ENCODE peak calls at places on chromosomes 1 and 21, in seven cellular contexts. X, H, J, O, F, D and U are unnamed samples.

GRCh38 chr21:44658913-44659595 is 1.3 kb downstream of the KRTAP12-3 start:
- DNase-seq in X (no peak), H (no peak), J (no peak), O (no peak), F (no peak), D (no peak), U (no peak)

GRCh38 chr1:101002551-101002950 is 23.0 kb downstream of the DPH5 start:
- DNase-seq in X (peak), H (no peak), J (no peak), O (no peak), F (no peak), D (no peak), U (peak)

GRCh38 chr1:236904874-236905741 is 99.1 kb downstream of the MT1HL1 start:
- DNase-seq in X (peak), H (peak), J (no peak), O (no peak), F (no peak), D (no peak), U (no peak)

GRCh38 chr1:153357853-153358690 is at the start of gene S100A9:
- DNase-seq in X (peak), H (no peak), J (no peak), O (no peak), F (no peak), D (peak), U (no peak)

GRCh38 chr1:46041551-46041950 is 90.9 kb downstream of the PIK3R3 start:
- DNase-seq in X (no peak), H (no peak), J (no peak), O (no peak), F (no peak), D (no peak), U (no peak)

GRCh38 chr1:28240024-28240423 is 4.1 kb downstream of the ATP5IF1 start:
- DNase-seq in X (no peak), H (no peak), J (no peak), O (no peak), F (no peak), D (no peak), U (no peak)

GRCh38 chr1:20355828-20356735 is 65.4 kb downstream of the VWA5B1 start:
- DNase-seq in X (no peak), H (no peak), J (no peak), O (no peak), F (no peak), D (peak), U (no peak)

GRCh38 chr1:168485048-168485447 is 58.7 kb downstream of the XCL2 start:
- DNase-seq in X (no peak), H (no peak), J (no peak), O (peak), F (no peak), D (no peak), U (no peak)

GRCh38 chr1:43947890-43948437 is 1.2 kb downstream of the IPO13 start:
- DNase-seq in X (no peak), H (no peak), J (no peak), O (no peak), F (no peak), D (no peak), U (no peak)

GRCh38 chr1:15616704-15617172 is 520 bp upstream of the DDI2 start:
- DNase-seq in X (no peak), H (peak), J (no peak), O (peak), F (no peak), D (no peak), U (no peak)

GRCh38 chr1:53073899-53074311 is 11.9 kb downstream of the PODN start:
- DNase-seq in X (no peak), H (peak), J (no peak), O (peak), F (no peak), D (no peak), U (no peak)

GRCh38 chr1:17486242-17486641 is 46.8 kb upstream of the RCC2 start:
- DNase-seq in X (no peak), H (no peak), J (no peak), O (no peak), F (no peak), D (no peak), U (no peak)

GRCh38 chr1:112396668-112397025 is 633 bp downstream of the CTTNBP2NL start:
- DNase-seq in X (no peak), H (peak), J (no peak), O (no peak), F (no peak), D (no peak), U (no peak)

GRCh38 chr21:32216293-32216692 is 62.6 kb downstream of the MIS18A start:
- DNase-seq in X (no peak), H (no peak), J (no peak), O (no peak), F (no peak), D (no peak), U (no peak)